ENCODE peak calls at places on chromosomes 6 and 20, in seven cellular contexts. B is IMR-90, W is A549, P is GM12878, T is HepG2, K is SK-N-SH, H is K562. N is an unnamed sample.

GRCh38 chr20:19026901-19027644 is 185.4 kb upstream of the SLC24A3 start:
- DNase-seq in B (no peak), W (no peak), P (no peak), T (peak; percentile 15), K (no peak), H (no peak), N (no peak)

GRCh38 chr6:131954775-131955107 is 3.6 kb upstream of the CCN2 start:
- DNase-seq in B (peak; percentile 99), W (peak; percentile 70), P (no peak), T (peak; percentile 68), K (no peak), H (no peak), N (no peak)

GRCh38 chr20:34798328-34798727 is 27.1 kb downstream of the NCOA6 start:
- DNase-seq in B (no peak), W (no peak), P (no peak), T (no peak), K (no peak), H (no peak), N (no peak)

GRCh38 chr6:130922922-130923321 is 95.7 kb downstream of the SMLR1 start:
- DNase-seq in B (no peak), W (no peak), P (no peak), T (no peak), K (no peak), H (no peak), N (no peak)

GRCh38 chr6:45420083-45420908 is 42.6 kb upstream of the SUPT3H start:
- DNase-seq in B (peak; percentile 64), W (no peak), P (no peak), T (no peak), K (peak; percentile 19), H (no peak), N (no peak)

GRCh38 chr6:166490671-166491500 is 95.6 kb downstream of the RAMACL start:
- DNase-seq in B (peak; percentile 86), W (no peak), P (no peak), T (no peak), K (peak; percentile 84), H (no peak), N (no peak)

GRCh38 chr20:10521068-10521834 is 86.1 kb downstream of the SLX4IP start:
- DNase-seq in B (peak; percentile 89), W (peak; percentile 43), P (no peak), T (peak; percentile 56), K (no peak), H (no peak), N (no peak)

GRCh38 chr6:50120300-50120699 is 70.6 kb upstream of the DEFB112 start:
- DNase-seq in B (no peak), W (no peak), P (no peak), T (no peak), K (no peak), H (no peak), N (no peak)

GRCh38 chr20:10662661-10663458 is 10.9 kb downstream of the JAG1 start:
- DNase-seq in B (no peak), W (no peak), P (no peak), T (no peak), K (no peak), H (no peak), N (no peak)

GRCh38 chr20:1212607-1213396 is 9.5 kb downstream of the C20orf202 start:
- DNase-seq in B (peak; percentile 72), W (peak; percentile 82), P (no peak), T (peak; percentile 80), K (peak; percentile 74), H (peak; percentile 66), N (peak; percentile 53)

GRCh38 chr20:62219992-62220665 is at the start of gene HRH3:
- DNase-seq in B (no peak), W (no peak), P (no peak), T (peak; percentile 41), K (peak; percentile 97), H (peak; percentile 97), N (peak; percentile 80)

GRCh38 chr20:62479218-62479617 is 3.4 kb upstream of the GATA5 start:
- DNase-seq in B (no peak), W (no peak), P (no peak), T (no peak), K (no peak), H (no peak), N (no peak)

GRCh38 chr20:46311719-46312074 is 3.4 kb upstream of the CDH22 start:
- DNase-seq in B (no peak), W (no peak), P (no peak), T (no peak), K (no peak), H (no peak), N (no peak)

GRCh38 chr6:168410035-168410434 is 30.9 kb upstream of the SMOC2 start:
- DNase-seq in B (no peak), W (no peak), P (no peak), T (no peak), K (no peak), H (no peak), N (no peak)

GRCh38 chr6:168408504-168409136 is 32.4 kb upstream of the SMOC2 start:
- DNase-seq in B (no peak), W (no peak), P (no peak), T (no peak), K (no peak), H (no peak), N (no peak)

GRCh38 chr6:168410554-168411011 is 30.4 kb upstream of the SMOC2 start:
- DNase-seq in B (no peak), W (no peak), P (no peak), T (no peak), K (no peak), H (no peak), N (no peak)

GRCh38 chr6:168404560-168404959 is 36.4 kb upstream of the SMOC2 start:
- DNase-seq in B (no peak), W (no peak), P (no peak), T (no peak), K (no peak), H (no peak), N (no peak)

DNA sequence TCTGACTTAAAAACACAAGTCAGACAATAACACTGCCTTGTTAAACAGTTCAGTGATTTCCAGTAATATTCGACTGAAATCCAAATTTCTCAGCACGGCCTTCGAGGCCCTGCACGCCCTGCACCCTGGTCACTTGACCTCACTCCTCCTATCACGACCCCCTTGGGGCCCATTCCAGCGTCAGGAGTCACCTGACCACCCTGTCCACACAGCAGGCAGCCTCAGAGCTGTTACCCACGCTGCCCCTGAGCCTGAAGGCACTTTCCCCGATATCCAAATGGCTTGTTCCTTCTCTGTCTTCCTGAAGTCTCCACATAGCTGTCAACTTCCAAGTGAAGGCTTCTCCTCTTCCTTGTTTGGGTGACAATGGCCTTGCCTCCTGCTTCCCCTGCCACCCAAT is 33.1 kb upstream of the SMOC2 start:
- DNase-seq in B (no peak), W (no peak), P (no peak), T (no peak), K (no peak), H (no peak), N (no peak)
- TF ChIP-seq USF2 in B (no peak), W (no peak), P (no peak), T (no peak), K (no peak), H (no peak), N (no peak)

GRCh38 chr6:149057464-149057840 is 260.1 kb upstream of the TAB2 start:
- DNase-seq in B (no peak), W (no peak), P (no peak), T (no peak), K (no peak), H (no peak), N (no peak)

GRCh38 chr6:149060985-149061760 is 256.3 kb upstream of the TAB2 start:
- DNase-seq in B (peak; percentile 70), W (no peak), P (no peak), T (peak; percentile 94), K (peak; percentile 43), H (no peak), N (no peak)

GRCh38 chr6:149061933-149062332 is 255.6 kb upstream of the TAB2 start:
- DNase-seq in B (no peak), W (no peak), P (no peak), T (no peak), K (no peak), H (no peak), N (no peak)

GRCh38 chr6:149060300-149060984 is 257.1 kb upstream of the TAB2 start:
- DNase-seq in B (peak; percentile 43), W (no peak), P (peak; percentile 90), T (peak; percentile 20), K (peak; percentile 59), H (no peak), N (no peak)

GRCh38 chr6:149059557-149059956 is 258.0 kb upstream of the TAB2 start:
- DNase-seq in B (peak; percentile 23), W (no peak), P (no peak), T (no peak), K (no peak), H (no peak), N (no peak)
- H3K4me1 ChIP-seq in B (peaks cover 16% of the 10 kb centered on the region), W (peaks cover 54% of the 10 kb centered on the region), P (peaks cover 35% of the 10 kb centered on the region), T (peaks cover 61% of the 10 kb centered on the region), K (peaks cover 21% of the 10 kb centered on the region), H (no peaks in the 10 kb centered on the region), N (peaks cover 2% of the 10 kb centered on the region)

GRCh38 chr6:161482517-161482903 is 208.6 kb upstream of the AGPAT4 start:
- DNase-seq in B (no peak), W (no peak), P (no peak), T (no peak), K (no peak), H (no peak), N (no peak)

GRCh38 chr6:161489626-161490306 is 215.9 kb upstream of the AGPAT4 start:
- DNase-seq in B (no peak), W (no peak), P (no peak), T (no peak), K (no peak), H (no peak), N (no peak)

GRCh38 chr6:161487694-161488093 is 213.8 kb upstream of the AGPAT4 start:
- DNase-seq in B (no peak), W (no peak), P (no peak), T (no peak), K (no peak), H (no peak), N (no peak)

GRCh38 chr6:161486903-161487531 is 213.2 kb upstream of the AGPAT4 start:
- DNase-seq in B (no peak), W (peak; percentile 7), P (no peak), T (no peak), K (no peak), H (no peak), N (no peak)

GRCh38 chr6:161486326-161486725 is 212.5 kb upstream of the AGPAT4 start:
- DNase-seq in B (peak; percentile 30), W (peak; percentile 39), P (no peak), T (no peak), K (peak; percentile 24), H (no peak), N (no peak)
- TF ChIP-seq USF2 in B (no peak), W (no peak), P (no peak), T (no peak), K (no peak), H (no peak), N (no peak)

DNA sequence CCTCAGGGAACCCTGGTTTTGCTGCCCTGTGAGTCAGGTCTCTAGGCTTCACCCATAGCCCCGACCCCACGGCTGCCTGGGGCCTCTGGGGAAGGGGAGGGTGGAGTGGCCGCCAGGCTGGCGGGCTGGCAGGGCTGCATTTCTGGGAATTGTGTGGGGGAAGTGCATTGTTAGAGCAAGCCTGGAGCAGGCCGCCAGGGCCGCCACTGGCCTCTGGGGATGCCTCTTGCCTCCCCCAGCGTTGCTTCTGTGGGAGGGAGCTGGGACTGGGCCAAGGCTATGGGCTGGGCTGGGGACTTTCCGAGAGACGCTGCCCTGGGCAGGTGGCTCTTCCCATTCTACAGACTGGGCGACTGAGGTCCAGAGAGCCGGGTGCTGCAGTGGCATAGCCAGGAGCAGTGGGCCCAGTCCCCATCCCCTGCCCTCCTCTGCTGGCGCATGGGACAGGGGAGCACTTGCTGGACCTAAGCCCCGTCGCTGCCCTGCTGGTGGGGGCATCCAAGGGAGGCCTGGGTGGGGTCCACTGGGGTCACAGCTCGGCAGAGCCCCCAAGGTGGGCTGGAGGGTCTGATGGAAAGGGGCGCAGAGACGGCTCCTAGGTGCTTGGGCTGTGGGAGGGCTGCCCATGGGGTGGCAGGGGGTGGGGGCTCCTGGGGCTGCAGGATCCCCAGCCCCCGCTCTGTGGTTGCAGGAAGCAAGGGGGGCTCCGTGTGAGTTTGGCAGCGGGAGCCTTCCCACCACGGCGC is 6.6 kb upstream of the SOX18 start:
- DNase-seq in B (peak; percentile 19), W (no peak), P (no peak), T (peak; percentile 90), K (peak; percentile 57), H (no peak), N (no peak)
- H3K4me1 ChIP-seq in B (peaks cover 5% of the 10 kb centered on the region), W (peaks cover 47% of the 10 kb centered on the region), P (peaks cover 48% of the 10 kb centered on the region), T (peaks cover 85% of the 10 kb centered on the region), K (peaks cover 10% of the 10 kb centered on the region), H (peaks cover 16% of the 10 kb centered on the region), N (peaks cover 16% of the 10 kb centered on the region)